ENCODE peak calls at places on chromosome 4, in four cellular contexts. One of them, this sample, is unnamed.

GRCh38 chr4:16508968-16509367 is 282.7 kb upstream of the TAPT1 start:
- DNase-seq in stimulated activated CD4-positive, alpha-beta T cell treated with anti-CD3 and anti-CD28 coated beads, Interleukin-1b, Interleukin-23, amount 100 ng/mL, for 4 hours: no peak
- DNase-seq in Panc1: no peak
- DNase-seq in RWPE1: no peak
- DNase-seq in this sample: no peak

GRCh38 chr4:111064342-111064993 is 441.6 kb upstream of the PITX2 start:
- DNase-seq in stimulated activated CD4-positive, alpha-beta T cell treated with anti-CD3 and anti-CD28 coated beads, Interleukin-1b, Interleukin-23, amount 100 ng/mL, for 4 hours: no peak
- DNase-seq in Panc1: no peak
- DNase-seq in RWPE1: no peak
- DNase-seq in this sample: no peak

GRCh38 chr4:134567461-134567860 is 365.9 kb upstream of the PABPC4L start:
- DNase-seq in stimulated activated CD4-positive, alpha-beta T cell treated with anti-CD3 and anti-CD28 coated beads, Interleukin-1b, Interleukin-23, amount 100 ng/mL, for 4 hours: no peak
- DNase-seq in Panc1: no peak
- DNase-seq in RWPE1: no peak
- DNase-seq in this sample: no peak

GRCh38 chr4:1779588-1780382 is 13.3 kb upstream of the FGFR3 start:
- DNase-seq in stimulated activated CD4-positive, alpha-beta T cell treated with anti-CD3 and anti-CD28 coated beads, Interleukin-1b, Interleukin-23, amount 100 ng/mL, for 4 hours: no peak
- DNase-seq in Panc1: no peak
- DNase-seq in RWPE1: no peak
- DNase-seq in this sample: no peak

GRCh38 chr4:129344058-129344457 is 248.1 kb downstream of the C4orf33 start:
- DNase-seq in stimulated activated CD4-positive, alpha-beta T cell treated with anti-CD3 and anti-CD28 coated beads, Interleukin-1b, Interleukin-23, amount 100 ng/mL, for 4 hours: no peak
- DNase-seq in Panc1: peak
- DNase-seq in RWPE1: peak
- DNase-seq in this sample: peak

GRCh38 chr4:169005453-169006099 is 4.5 kb downstream of the CBR4 start:
- DNase-seq in stimulated activated CD4-positive, alpha-beta T cell treated with anti-CD3 and anti-CD28 coated beads, Interleukin-1b, Interleukin-23, amount 100 ng/mL, for 4 hours: no peak
- DNase-seq in Panc1: no peak
- DNase-seq in RWPE1: no peak
- DNase-seq in this sample: no peak

GRCh38 chr4:86970447-86971354 is 35.9 kb downstream of the AFF1 start:
- DNase-seq in stimulated activated CD4-positive, alpha-beta T cell treated with anti-CD3 and anti-CD28 coated beads, Interleukin-1b, Interleukin-23, amount 100 ng/mL, for 4 hours: no peak
- DNase-seq in Panc1: no peak
- DNase-seq in RWPE1: no peak
- DNase-seq in this sample: no peak

GRCh38 chr4:109846395-109847098 is 1.4 kb upstream of the LRIT3 start:
- DNase-seq in stimulated activated CD4-positive, alpha-beta T cell treated with anti-CD3 and anti-CD28 coated beads, Interleukin-1b, Interleukin-23, amount 100 ng/mL, for 4 hours: no peak
- DNase-seq in Panc1: no peak
- DNase-seq in RWPE1: no peak
- DNase-seq in this sample: no peak

GRCh38 chr4:712916-713632 is 7.4 kb downstream of the PCGF3 start:
- DNase-seq in stimulated activated CD4-positive, alpha-beta T cell treated with anti-CD3 and anti-CD28 coated beads, Interleukin-1b, Interleukin-23, amount 100 ng/mL, for 4 hours: no peak
- DNase-seq in Panc1: no peak
- DNase-seq in RWPE1: no peak
- DNase-seq in this sample: no peak

GRCh38 chr4:182752158-182752910 is 164.9 kb downstream of the DCTD start:
- DNase-seq in stimulated activated CD4-positive, alpha-beta T cell treated with anti-CD3 and anti-CD28 coated beads, Interleukin-1b, Interleukin-23, amount 100 ng/mL, for 4 hours: no peak
- DNase-seq in Panc1: no peak
- DNase-seq in RWPE1: no peak
- DNase-seq in this sample: no peak

GRCh38 chr4:26032572-26033320 is 118.7 kb downstream of the SMIM20 start:
- DNase-seq in stimulated activated CD4-positive, alpha-beta T cell treated with anti-CD3 and anti-CD28 coated beads, Interleukin-1b, Interleukin-23, amount 100 ng/mL, for 4 hours: no peak
- DNase-seq in Panc1: no peak
- DNase-seq in RWPE1: no peak
- DNase-seq in this sample: peak

GRCh38 chr4:122894802-122895201 is 27.6 kb downstream of the NUDT6 start:
- DNase-seq in stimulated activated CD4-positive, alpha-beta T cell treated with anti-CD3 and anti-CD28 coated beads, Interleukin-1b, Interleukin-23, amount 100 ng/mL, for 4 hours: no peak
- DNase-seq in Panc1: no peak
- DNase-seq in RWPE1: no peak
- DNase-seq in this sample: no peak

GRCh38 chr4:38177792-38178665 is 217.8 kb downstream of the PTTG2 start:
- DNase-seq in stimulated activated CD4-positive, alpha-beta T cell treated with anti-CD3 and anti-CD28 coated beads, Interleukin-1b, Interleukin-23, amount 100 ng/mL, for 4 hours: no peak
- DNase-seq in Panc1: no peak
- DNase-seq in RWPE1: no peak
- DNase-seq in this sample: no peak

GRCh38 chr4:184782731-184783472 is 42.9 kb downstream of the ACSL1 start:
- DNase-seq in stimulated activated CD4-positive, alpha-beta T cell treated with anti-CD3 and anti-CD28 coated beads, Interleukin-1b, Interleukin-23, amount 100 ng/mL, for 4 hours: no peak
- DNase-seq in Panc1: no peak
- DNase-seq in RWPE1: no peak
- DNase-seq in this sample: no peak

GRCh38 chr4:159175165-159175988 is 72.5 kb downstream of the RAPGEF2 start:
- DNase-seq in stimulated activated CD4-positive, alpha-beta T cell treated with anti-CD3 and anti-CD28 coated beads, Interleukin-1b, Interleukin-23, amount 100 ng/mL, for 4 hours: peak
- DNase-seq in Panc1: peak
- DNase-seq in RWPE1: peak
- DNase-seq in this sample: peak